ENCODE peak calls at places on chromosomes 4 and X, in six cellular contexts. F is psoas muscle; I is colonic mucosa; V is CD8-positive, alpha-beta T cell; T is uterus; Y is pancreas. X is an unnamed sample. For H3K9me3, the result is how much of the 10 kb centered on the place peaks cover.

GRCh38 chrX:18992829-18993228 is 8.9 kb upstream of the PHKA2 start:
- DNase-seq in F (no peak), Y (no peak), V (no peak), I (peak), T (no peak), X (no peak)

GRCh38 chrX:51053741-51054140 is 143.2 kb downstream of the BMP15 start:
- DNase-seq in V (no peak), T (no peak), Y (no peak), I (no peak), F (no peak), X (no peak)

GRCh38 chr4:151538963-151539362 is 130.0 kb downstream of the FHIP1A start:
- DNase-seq in Y (no peak), T (no peak), V (no peak), I (no peak), F (no peak), X (no peak)

GRCh38 chrX:130097507-130098201 is 12.6 kb downstream of the ELF4 start:
- DNase-seq in Y (no peak), V (peak), I (peak), F (peak), T (no peak), X (peak)

GRCh38 chr4:96677499-96677898 is 837.6 kb downstream of the PDHA2 start:
- DNase-seq in F (no peak), V (no peak), I (no peak), Y (no peak), T (no peak), X (no peak)

GRCh38 chrX:11481035-11481434 is 184.7 kb downstream of the ARHGAP6 start:
- DNase-seq in V (no peak), F (no peak), I (no peak), T (no peak), Y (no peak), X (no peak)

GRCh38 chr4:76211769-76212168 is 1.9 kb downstream of the SCARB2 start:
- DNase-seq in I (peak), F (no peak), V (no peak), Y (no peak), T (no peak), X (no peak)

GRCh38 chrX:108736509-108737479 is at the start of gene IRS4:
- DNase-seq in F (no peak), I (no peak), V (no peak), Y (peak), T (peak), X (no peak)

GRCh38 chrX:30275498-30275897 is 28.6 kb downstream of the MAGEB1 start:
- DNase-seq in I (no peak), F (no peak), T (no peak), Y (no peak), V (no peak), X (no peak)

GRCh38 chr4:13541720-13542576 is 2.4 kb downstream of the NKX3-2 start:
- DNase-seq in V (no peak), T (no peak), I (peak), F (no peak), Y (peak), X (no peak)

GRCh38 chr4:7183161-7183560 is 9.2 kb upstream of the SORCS2 start:
- DNase-seq in Y (no peak), V (no peak), T (no peak), I (no peak), F (no peak), X (no peak)

GRCh38 chr4:98068495-98068894 is 74.8 kb downstream of the STPG2 start:
- DNase-seq in T (no peak), Y (no peak), V (no peak), F (no peak), I (no peak), X (no peak)

GRCh38 chrX:2410279-2411020 is 90.3 kb downstream of the DHRSX start:
- DNase-seq in Y (peak), I (peak), V (no peak), F (no peak), T (no peak), X (peak)

GRCh38 chrX:108516184-108516583 is 76.5 kb downstream of the COL4A5 start:
- DNase-seq in F (no peak), I (no peak), T (no peak), Y (no peak), V (no peak), X (no peak)

GRCh38 chr4:145058256-145058655 is 39.7 kb downstream of the ANAPC10 start:
- DNase-seq in Y (no peak), T (no peak), F (no peak), I (no peak), V (no peak), X (no peak)

GRCh38 chr4:175308236-175308635 is 390.1 kb downstream of the ADAM29 start:
- DNase-seq in T (no peak), F (no peak), V (no peak), Y (no peak), I (no peak), X (no peak)

GRCh38 chrX:150587585-150588503 is 19.4 kb downstream of the MTM1 start:
- DNase-seq in I (peak), Y (no peak), V (peak), T (no peak), F (no peak), X (no peak)

GRCh38 chr4:130534651-130535050 is 1438.7 kb downstream of the C4orf33 start:
- DNase-seq in Y (no peak), I (no peak), F (no peak), T (no peak), V (no peak), X (no peak)

GRCh38 chrX:138858946-138859345 is 147.4 kb upstream of the FGF13 start:
- DNase-seq in F (no peak), T (no peak), I (no peak), Y (no peak), V (no peak), X (no peak)

GRCh38 chr4:4385729-4386295 is 1.1 kb upstream of the NSG1 start:
- DNase-seq in F (peak), Y (peak), T (no peak), V (no peak), I (no peak), X (no peak)

GRCh38 chr4:43277003-43277402 is 384.5 kb downstream of the GRXCR1 start:
- DNase-seq in T (no peak), F (no peak), Y (no peak), I (no peak), V (no peak), X (no peak)

GRCh38 chrX:129842510-129843208 is 1.0 kb downstream of the ZDHHC9 start:
- DNase-seq in I (peak), T (peak), V (no peak), F (peak), Y (peak), X (peak)

GRCh38 chr4:88597970-88598369 is 5.7 kb downstream of the HERC3 start:
- DNase-seq in T (no peak), Y (no peak), V (no peak), I (no peak), F (no peak), X (no peak)

GRCh38 chrX:22300130-22300529 is 27.4 kb downstream of the CBLL2 start:
- DNase-seq in V (no peak), T (peak), Y (no peak), F (no peak), I (no peak), X (no peak)
- H3K27ac ChIP-seq in V (no peak), T (peak), Y (no peak), F (no peak), I (no peak), X (no peak)

DNA sequence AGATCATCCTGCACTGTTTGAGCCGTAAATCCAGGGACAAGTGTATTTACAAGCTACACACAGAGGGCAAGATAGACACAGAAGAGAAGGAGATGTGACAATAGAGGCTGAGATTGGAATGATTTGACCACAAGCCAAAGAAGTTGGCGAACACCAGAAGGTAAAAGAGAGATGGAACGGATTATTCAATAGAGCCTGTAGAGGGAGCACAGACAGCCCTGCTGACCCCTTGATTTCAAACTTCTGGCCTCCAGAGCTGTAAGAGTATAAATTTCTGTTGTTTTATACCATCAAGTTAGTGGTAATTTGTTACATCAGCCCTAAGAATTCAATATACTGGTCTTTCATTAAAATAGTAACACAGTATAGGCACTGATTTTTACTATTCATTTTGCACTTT is 447.8 kb downstream of the FAT4 start:
- DNase-seq in Y (no peak), V (no peak), F (no peak), T (no peak), I (no peak), X (no peak)
- TF ChIP-seq CTCF in Y (no peak), V (no peak), F (no peak), T (no peak), I (no peak), X (no peak)

GRCh38 chr4:294732-295131 is 10.5 kb downstream of the ZNF732 start:
- DNase-seq in T (no peak), Y (no peak), F (no peak), V (no peak), I (no peak), X (no peak)

GRCh38 chr4:288891-289290 is 16.4 kb downstream of the ZNF732 start:
- DNase-seq in F (no peak), T (no peak), I (no peak), Y (no peak), V (no peak), X (no peak)
- H3K9me3 ChIP-seq in F (under half), T (under half), I (under half), Y (under half), V (under half), X (under half)

DNA sequence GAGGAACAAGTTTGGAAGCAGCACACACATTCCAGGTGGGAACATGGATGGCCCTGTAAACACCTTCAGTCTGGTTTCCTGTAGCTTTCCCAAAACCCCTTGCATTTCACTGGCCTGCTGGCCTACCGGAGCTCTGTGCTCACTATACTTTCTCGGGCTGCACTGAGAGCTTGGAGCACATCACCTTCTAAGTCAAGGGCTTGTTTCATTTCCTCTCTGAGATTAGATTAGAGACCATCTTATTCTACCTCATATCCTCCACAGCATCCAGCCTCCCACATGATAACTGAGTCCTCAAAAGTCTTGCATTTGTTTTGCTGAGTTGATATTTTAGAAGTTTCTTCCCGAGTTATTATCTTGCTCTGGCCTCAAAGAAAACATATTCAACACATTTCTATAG is 147.7 kb downstream of the RASL11B start:
- DNase-seq in T (no peak), F (no peak), V (no peak), I (no peak), Y (no peak), X (no peak)
- H3K27ac ChIP-seq in T (peak), F (no peak), V (no peak), I (no peak), Y (no peak), X (peak)

GRCh38 chr4:41177016-41177415 is 37.3 kb downstream of the APBB2 start:
- DNase-seq in F (no peak), Y (no peak), I (no peak), T (no peak), V (no peak), X (no peak)
- TF ChIP-seq CTCF in F (no peak), Y (no peak), I (no peak), T (no peak), V (no peak), X (no peak)

DNA sequence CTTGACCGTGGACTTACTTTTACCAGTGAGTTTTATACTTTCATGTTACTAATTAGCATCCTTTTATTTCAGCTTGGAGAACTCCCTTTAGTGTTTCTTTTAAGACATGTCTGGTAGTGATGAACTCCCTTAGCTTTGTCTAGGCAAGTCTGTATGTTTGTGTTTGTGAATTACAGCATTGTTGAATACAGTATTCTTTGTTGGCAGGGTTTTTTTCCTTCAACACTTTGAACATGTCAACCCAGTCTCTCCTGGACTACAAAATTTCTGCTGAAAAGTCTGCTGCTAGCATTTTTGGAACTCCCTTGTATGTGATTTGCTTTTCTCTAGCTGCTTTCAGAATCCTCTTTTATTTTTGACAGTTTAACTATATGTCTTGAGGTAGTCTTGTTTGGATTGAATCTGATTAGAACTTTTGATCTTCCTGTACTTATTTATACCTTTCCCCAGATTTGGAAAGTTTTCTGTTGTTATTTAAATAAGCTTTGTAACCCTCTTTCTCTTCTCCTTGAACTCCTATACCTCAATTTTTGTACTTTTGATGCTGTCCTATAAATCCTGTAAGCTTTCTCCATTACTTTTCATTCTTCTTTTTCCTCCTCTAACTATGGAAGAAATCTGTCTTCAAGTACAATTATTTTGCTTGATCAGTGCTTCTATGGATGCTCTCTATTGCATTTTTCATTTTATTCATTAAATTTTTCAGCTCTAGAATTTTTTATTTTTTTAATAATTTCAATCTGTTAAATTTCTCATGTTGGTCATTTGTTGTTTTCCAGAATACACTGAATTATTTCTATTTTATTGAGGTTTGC is 14.1 kb downstream of the PAPSS1 start:
- DNase-seq in Y (no peak), V (no peak), F (no peak), T (no peak), I (no peak), X (no peak)
- H3K9me3 ChIP-seq in Y (under half), V (under half), F (under half), T (under half), I (under half), X (under half)

GRCh38 chr4:77305766-77306165 is 148.8 kb downstream of the CCNG2 start:
- DNase-seq in V (no peak), T (no peak), I (no peak), Y (no peak), F (no peak), X (no peak)
- H3K27ac ChIP-seq in V (no peak), T (no peak), I (no peak), Y (no peak), F (no peak), X (no peak)

GRCh38 chrX:49726966-49727365 is 31.2 kb upstream of the PAGE1 start:
- DNase-seq in F (no peak), V (no peak), Y (peak), T (no peak), I (no peak), X (no peak)
- TF ChIP-seq CTCF in F (no peak), V (no peak), Y (no peak), T (no peak), I (no peak), X (no peak)

DNA sequence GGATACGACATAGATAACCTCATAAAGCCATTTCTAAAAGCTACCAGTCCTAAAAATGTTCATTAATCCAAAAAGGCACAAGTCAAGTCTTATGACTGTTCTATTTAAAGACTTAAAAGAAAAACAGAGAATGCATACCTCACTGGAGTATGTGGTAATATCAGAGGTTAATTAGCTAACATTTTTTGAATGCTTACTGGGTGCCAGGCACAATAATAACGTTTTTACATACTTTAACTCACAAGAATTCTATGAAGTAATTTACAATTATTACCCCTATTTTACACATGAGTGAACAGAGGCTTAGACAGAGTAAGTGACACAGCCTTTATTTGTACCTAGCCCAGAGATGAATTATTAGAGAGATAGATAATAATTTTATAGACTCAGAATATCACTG is 207.5 kb downstream of the PDGFC start:
- DNase-seq in F (no peak), V (no peak), I (no peak), T (no peak), Y (no peak), X (no peak)
- H3K9me3 ChIP-seq in F (under half), V (under half), I (under half), T (under half), Y (under half), X (under half)